ENCODE peak calls at places on chromosome 6, in eight cellular contexts. Q is GM12878, L is K562, O is HCT116, R is H1, C is endothelial cell of umbilical vein, P is A549, Y is HepG2. F is an unnamed sample.

GRCh38 chr6:142845143-142845571 is 99.8 kb downstream of the HIVEP2 start:
- DNase-seq in Q (no peak), L (no peak), O (no peak), R (no peak), C (peak), P (no peak), Y (no peak), F (peak)

GRCh38 chr6:35474129-35474977 is 6.2 kb downstream of the RPL10A start:
- DNase-seq in Q (no peak), L (no peak), O (no peak), R (peak), C (no peak), P (no peak), Y (no peak), F (peak)

GRCh38 chr6:140090871-140091270 is 716.4 kb upstream of the CITED2 start:
- DNase-seq in Q (no peak), L (no peak), O (no peak), R (no peak), C (no peak), P (no peak), Y (no peak), F (no peak)

GRCh38 chr6:157975456-157975855 is 6.2 kb upstream of the SYNJ2 start:
- DNase-seq in Q (no peak), L (no peak), O (no peak), R (no peak), C (no peak), P (no peak), Y (no peak), F (no peak)

GRCh38 chr6:40524797-40525584 is 62.2 kb downstream of the LRFN2 start:
- DNase-seq in Q (no peak), L (no peak), O (no peak), R (no peak), C (no peak), P (no peak), Y (no peak), F (no peak)

GRCh38 chr6:122799916-122800701 is 11.1 kb downstream of the SMPDL3A start:
- DNase-seq in Q (no peak), L (no peak), O (no peak), R (no peak), C (no peak), P (no peak), Y (no peak), F (no peak)

GRCh38 chr6:153043719-153044118 is 41.2 kb upstream of the MTRF1L start:
- DNase-seq in Q (no peak), L (no peak), O (no peak), R (no peak), C (no peak), P (no peak), Y (no peak), F (no peak)

GRCh38 chr6:35602133-35602946 is 86.4 kb downstream of the FKBP5 start:
- DNase-seq in Q (no peak), L (no peak), O (no peak), R (no peak), C (peak), P (no peak), Y (peak), F (peak)

GRCh38 chr6:17910178-17910577 is 77.3 kb downstream of the KIF13A start:
- DNase-seq in Q (no peak), L (no peak), O (no peak), R (no peak), C (no peak), P (no peak), Y (no peak), F (peak)

DNA sequence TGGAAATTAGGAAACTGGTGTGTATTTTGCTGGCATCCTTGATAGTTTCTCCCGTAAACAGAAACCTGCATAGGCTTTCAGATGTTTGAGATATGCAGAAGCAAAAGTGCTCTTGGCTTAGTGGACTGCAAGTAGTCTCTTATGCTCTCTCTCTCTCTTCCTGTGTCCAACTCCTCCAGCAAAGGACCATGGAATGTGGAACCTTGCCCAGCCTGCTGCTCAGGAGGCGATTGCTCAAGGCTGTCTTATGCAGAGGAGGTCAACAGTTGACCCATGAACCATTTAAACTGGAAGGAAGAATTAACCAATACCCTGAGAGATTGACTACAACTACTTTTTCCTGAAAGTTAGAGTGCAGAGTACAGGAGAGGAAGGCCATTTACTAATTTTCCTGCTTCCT is 105.1 kb downstream of the RPS12 start:
- DNase-seq in Q (no peak), L (no peak), O (no peak), R (no peak), C (peak), P (no peak), Y (no peak), F (no peak)
- H3K4me3 ChIP-seq in Q (no peak), L (no peak), O (no peak), R (no peak), C (no peak), P (no peak), Y (no peak), F (no peak)

GRCh38 chr6:13253272-13253671 is 75.1 kb downstream of the TBC1D7 start:
- DNase-seq in Q (no peak), L (no peak), O (no peak), R (no peak), C (no peak), P (no peak), Y (no peak), F (peak)
- TF ChIP-seq MAX in Q (no peak), L (no peak), O (no peak), R (no peak), C (no peak), P (no peak), Y (no peak), F (no peak)

GRCh38 chr6:163416640-163417253 is 2.2 kb downstream of the QKI start:
- DNase-seq in Q (no peak), L (no peak), O (peak), R (no peak), C (peak), P (peak), Y (peak), F (peak)
- TF ChIP-seq POLR2A in Q (no peak), L (no peak), O (no peak), R (no peak), C (peak), P (no peak), Y (no peak), F (no peak)

GRCh38 chr6:169725270-169726048 is 1.2 kb upstream of the PHF10 start:
- DNase-seq in Q (no peak), L (peak), O (no peak), R (peak), C (peak), P (peak), Y (peak), F (peak)
- H3K4me3 ChIP-seq in Q (peak), L (peak), O (peak), R (peak), C (peak), P (peak), Y (peak), F (peak)

GRCh38 chr6:53635322-53635721 is 30.2 kb downstream of the KLHL31 start:
- DNase-seq in Q (no peak), L (no peak), O (no peak), R (no peak), C (no peak), P (no peak), Y (peak), F (no peak)
- TF ChIP-seq MAX in Q (no peak), L (no peak), O (no peak), R (no peak), C (no peak), P (no peak), Y (no peak), F (no peak)

GRCh38 chr6:90214461-90214860 is 82.2 kb downstream of the BACH2 start:
- DNase-seq in Q (no peak), L (no peak), O (no peak), R (no peak), C (no peak), P (no peak), Y (no peak), F (no peak)
- TF ChIP-seq POLR2A in Q (no peak), L (no peak), O (no peak), R (no peak), C (no peak), P (no peak), Y (no peak), F (no peak)

GRCh38 chr6:63637865-63638445 is 2.4 kb downstream of the PHF3 start:
- DNase-seq in Q (no peak), L (no peak), O (no peak), R (no peak), C (no peak), P (no peak), Y (no peak), F (peak)
- H3K4me3 ChIP-seq in Q (peak), L (peak), O (peak), R (peak), C (no peak), P (peak), Y (peak), F (peak)

F was measured in NB4.